ENCODE peak calls at places on chromosomes 4 and X, in eight cellular contexts. One of them, this sample, is unnamed.

GRCh38 chr4:138448169-138448568 is 206.0 kb upstream of the SLC7A11 start:
- DNase-seq in prostate gland: no peak
- DNase-seq in sigmoid colon: no peak
- DNase-seq in stomach: no peak
- DNase-seq in ovary: no peak
- DNase-seq in right lobe of liver: no peak
- DNase-seq in IMR-90: no peak
- DNase-seq in upper lobe of left lung: no peak
- DNase-seq in this sample: no peak

GRCh38 chr4:148017801-148018200 is 285.9 kb downstream of the ARHGAP10 start:
- DNase-seq in prostate gland: peak; percentile 72
- DNase-seq in sigmoid colon: no peak
- DNase-seq in stomach: no peak
- DNase-seq in ovary: no peak
- DNase-seq in right lobe of liver: no peak
- DNase-seq in IMR-90: no peak
- DNase-seq in upper lobe of left lung: no peak
- DNase-seq in this sample: no peak

GRCh38 chr4:995311-996026 is 2.3 kb upstream of the SLC26A1 start:
- DNase-seq in prostate gland: no peak
- DNase-seq in sigmoid colon: no peak
- DNase-seq in stomach: no peak
- DNase-seq in ovary: no peak
- DNase-seq in right lobe of liver: no peak
- DNase-seq in IMR-90: no peak
- DNase-seq in upper lobe of left lung: no peak
- DNase-seq in this sample: no peak

GRCh38 chr4:31585503-31585902 is 865.3 kb downstream of the PCDH7 start:
- DNase-seq in prostate gland: no peak
- DNase-seq in sigmoid colon: no peak
- DNase-seq in stomach: no peak
- DNase-seq in ovary: no peak
- DNase-seq in right lobe of liver: no peak
- DNase-seq in IMR-90: no peak
- DNase-seq in upper lobe of left lung: no peak
- DNase-seq in this sample: no peak

GRCh38 chr4:15479089-15479912 is 9.6 kb downstream of the CC2D2A start:
- DNase-seq in prostate gland: peak; percentile 39
- DNase-seq in sigmoid colon: peak; percentile 78
- DNase-seq in stomach: peak; percentile 31
- DNase-seq in ovary: peak; percentile 59
- DNase-seq in right lobe of liver: peak; percentile 57
- DNase-seq in IMR-90: peak; percentile 89
- DNase-seq in upper lobe of left lung: peak; percentile 38
- DNase-seq in this sample: peak; percentile 31

GRCh38 chrX:68717663-68718442 is 70.4 kb downstream of the STARD8 start:
- DNase-seq in prostate gland: no peak
- DNase-seq in sigmoid colon: peak; percentile 55
- DNase-seq in stomach: peak; percentile 13
- DNase-seq in ovary: no peak
- DNase-seq in right lobe of liver: peak; percentile 43
- DNase-seq in IMR-90: no peak
- DNase-seq in upper lobe of left lung: no peak
- DNase-seq in this sample: no peak

GRCh38 chrX:48488034-48488433 is 12.0 kb downstream of the FTSJ1 start:
- DNase-seq in prostate gland: no peak
- DNase-seq in sigmoid colon: no peak
- DNase-seq in stomach: no peak
- DNase-seq in ovary: no peak
- DNase-seq in right lobe of liver: peak; percentile 18
- DNase-seq in IMR-90: no peak
- DNase-seq in upper lobe of left lung: no peak
- DNase-seq in this sample: no peak

GRCh38 chr4:97432551-97432950 is 710.7 kb downstream of the STPG2 start:
- DNase-seq in prostate gland: no peak
- DNase-seq in sigmoid colon: no peak
- DNase-seq in stomach: no peak
- DNase-seq in ovary: no peak
- DNase-seq in right lobe of liver: no peak
- DNase-seq in IMR-90: no peak
- DNase-seq in upper lobe of left lung: no peak
- DNase-seq in this sample: no peak

GRCh38 chr4:182578402-182578801 is 335.2 kb downstream of the TENM3 start:
- DNase-seq in prostate gland: no peak
- DNase-seq in sigmoid colon: no peak
- DNase-seq in stomach: no peak
- DNase-seq in ovary: no peak
- DNase-seq in right lobe of liver: no peak
- DNase-seq in IMR-90: peak; percentile 91
- DNase-seq in upper lobe of left lung: peak; percentile 47
- DNase-seq in this sample: no peak

GRCh38 chr4:1293981-1294380 is 4.3 kb downstream of the MAEA start:
- DNase-seq in prostate gland: no peak
- DNase-seq in sigmoid colon: peak; percentile 41
- DNase-seq in stomach: peak; percentile 71
- DNase-seq in ovary: no peak
- DNase-seq in right lobe of liver: no peak
- DNase-seq in IMR-90: no peak
- DNase-seq in upper lobe of left lung: peak; percentile 17
- DNase-seq in this sample: no peak

GRCh38 chrX:26845051-26845450 is 618.1 kb downstream of the PPP4R3C start:
- DNase-seq in prostate gland: no peak
- DNase-seq in sigmoid colon: no peak
- DNase-seq in stomach: no peak
- DNase-seq in ovary: no peak
- DNase-seq in right lobe of liver: no peak
- DNase-seq in IMR-90: no peak
- DNase-seq in upper lobe of left lung: no peak
- DNase-seq in this sample: no peak

GRCh38 chr4:151784676-151785075 is 23.9 kb upstream of the GATB start:
- DNase-seq in prostate gland: no peak
- DNase-seq in sigmoid colon: no peak
- DNase-seq in stomach: no peak
- DNase-seq in ovary: no peak
- DNase-seq in right lobe of liver: no peak
- DNase-seq in IMR-90: no peak
- DNase-seq in upper lobe of left lung: no peak
- DNase-seq in this sample: no peak

GRCh38 chr4:128315756-128316520 is 28.3 kb upstream of the PGRMC2 start:
- DNase-seq in prostate gland: no peak
- DNase-seq in sigmoid colon: no peak
- DNase-seq in stomach: no peak
- DNase-seq in ovary: no peak
- DNase-seq in right lobe of liver: no peak
- DNase-seq in IMR-90: no peak
- DNase-seq in upper lobe of left lung: no peak
- DNase-seq in this sample: no peak

GRCh38 chrX:51395807-51396728 is 63.4 kb downstream of the NUDT10 start:
- DNase-seq in prostate gland: peak; percentile 4
- DNase-seq in sigmoid colon: peak; percentile 62
- DNase-seq in stomach: no peak
- DNase-seq in ovary: peak; percentile 55
- DNase-seq in right lobe of liver: peak; percentile 47
- DNase-seq in IMR-90: no peak
- DNase-seq in upper lobe of left lung: peak; percentile 24
- DNase-seq in this sample: no peak

GRCh38 chr4:96473246-96473645 is 633.4 kb downstream of the PDHA2 start:
- DNase-seq in prostate gland: no peak
- DNase-seq in sigmoid colon: no peak
- DNase-seq in stomach: no peak
- DNase-seq in ovary: no peak
- DNase-seq in right lobe of liver: no peak
- DNase-seq in IMR-90: no peak
- DNase-seq in upper lobe of left lung: no peak
- DNase-seq in this sample: no peak

GRCh38 chr4:83223781-83224180 is 60.8 kb downstream of the COQ2 start:
- DNase-seq in prostate gland: no peak
- DNase-seq in sigmoid colon: no peak
- DNase-seq in stomach: no peak
- DNase-seq in ovary: no peak
- DNase-seq in right lobe of liver: no peak
- DNase-seq in IMR-90: no peak
- DNase-seq in upper lobe of left lung: no peak
- DNase-seq in this sample: no peak
- TF ChIP-seq POLR2A in prostate gland: no peak
- TF ChIP-seq POLR2A in sigmoid colon: no peak
- TF ChIP-seq POLR2A in stomach: no peak
- TF ChIP-seq POLR2A in ovary: no peak
- TF ChIP-seq POLR2A in right lobe of liver: no peak
- TF ChIP-seq POLR2A in IMR-90: no peak
- TF ChIP-seq POLR2A in upper lobe of left lung: no peak
- TF ChIP-seq POLR2A in this sample: no peak

GRCh38 chr4:73715659-73716058 is 24.7 kb upstream of the CXCL8 start:
- DNase-seq in prostate gland: no peak
- DNase-seq in sigmoid colon: no peak
- DNase-seq in stomach: no peak
- DNase-seq in ovary: no peak
- DNase-seq in right lobe of liver: no peak
- DNase-seq in IMR-90: no peak
- DNase-seq in upper lobe of left lung: no peak
- DNase-seq in this sample: no peak

GRCh38 chr4:73713650-73714049 is 26.7 kb upstream of the CXCL8 start:
- DNase-seq in prostate gland: no peak
- DNase-seq in sigmoid colon: no peak
- DNase-seq in stomach: no peak
- DNase-seq in ovary: no peak
- DNase-seq in right lobe of liver: no peak
- DNase-seq in IMR-90: no peak
- DNase-seq in upper lobe of left lung: no peak
- DNase-seq in this sample: no peak

GRCh38 chr4:73714647-73715046 is 25.7 kb upstream of the CXCL8 start:
- DNase-seq in prostate gland: no peak
- DNase-seq in sigmoid colon: no peak
- DNase-seq in stomach: no peak
- DNase-seq in ovary: no peak
- DNase-seq in right lobe of liver: no peak
- DNase-seq in IMR-90: no peak
- DNase-seq in upper lobe of left lung: no peak
- DNase-seq in this sample: no peak

GRCh38 chr4:73709461-73710033 is 30.8 kb upstream of the CXCL8 start:
- DNase-seq in prostate gland: no peak
- DNase-seq in sigmoid colon: no peak
- DNase-seq in stomach: no peak
- DNase-seq in ovary: no peak
- DNase-seq in right lobe of liver: no peak
- DNase-seq in IMR-90: no peak
- DNase-seq in upper lobe of left lung: no peak
- DNase-seq in this sample: no peak

DNA sequence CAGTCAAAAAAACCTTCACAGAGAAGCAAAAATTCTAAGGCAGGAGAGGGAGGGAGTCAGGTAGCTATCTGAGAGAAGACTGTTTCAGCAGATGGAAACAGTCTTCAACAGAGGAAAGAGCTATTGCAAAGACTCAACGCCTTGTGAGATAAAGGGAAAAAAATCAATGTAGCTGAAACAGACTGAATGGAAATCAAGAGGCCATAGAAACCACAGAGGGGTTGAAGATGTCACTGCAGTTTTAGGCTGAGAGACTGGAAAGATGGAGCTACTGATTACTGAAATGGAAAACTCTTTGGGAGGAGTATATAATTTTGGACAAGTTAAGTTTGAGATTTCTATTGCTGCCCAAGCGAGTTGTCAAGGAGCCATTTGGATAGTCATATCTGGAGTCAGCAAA is 28.4 kb upstream of the CXCL8 start:
- DNase-seq in prostate gland: no peak
- DNase-seq in sigmoid colon: no peak
- DNase-seq in stomach: no peak
- DNase-seq in ovary: no peak
- DNase-seq in right lobe of liver: no peak
- DNase-seq in IMR-90: no peak
- DNase-seq in upper lobe of left lung: no peak
- DNase-seq in this sample: no peak
- H3K27ac ChIP-seq in prostate gland: no peak overlapping the region
- H3K27ac ChIP-seq in sigmoid colon: no peak overlapping the region
- H3K27ac ChIP-seq in stomach: no peak overlapping the region
- H3K27ac ChIP-seq in ovary: no peak overlapping the region
- H3K27ac ChIP-seq in right lobe of liver: no peak overlapping the region
- H3K27ac ChIP-seq in IMR-90: no peak overlapping the region
- H3K27ac ChIP-seq in upper lobe of left lung: no peak overlapping the region
- H3K27ac ChIP-seq in this sample: no peak overlapping the region

GRCh38 chrX:40542208-40542607 is 38.6 kb upstream of the ATP6AP2 start:
- DNase-seq in prostate gland: no peak
- DNase-seq in sigmoid colon: no peak
- DNase-seq in stomach: no peak
- DNase-seq in ovary: no peak
- DNase-seq in right lobe of liver: no peak
- DNase-seq in IMR-90: no peak
- DNase-seq in upper lobe of left lung: no peak
- DNase-seq in this sample: no peak
- TF ChIP-seq CTCF in prostate gland: no peak
- TF ChIP-seq CTCF in sigmoid colon: no peak
- TF ChIP-seq CTCF in stomach: no peak
- TF ChIP-seq CTCF in ovary: no peak
- TF ChIP-seq CTCF in right lobe of liver: no peak
- TF ChIP-seq CTCF in IMR-90: no peak
- TF ChIP-seq CTCF in upper lobe of left lung: no peak
- TF ChIP-seq CTCF in this sample: no peak

GRCh38 chrX:17736478-17736855 is 826 bp upstream of the SCML1 start:
- DNase-seq in prostate gland: no peak
- DNase-seq in sigmoid colon: no peak
- DNase-seq in stomach: no peak
- DNase-seq in ovary: no peak
- DNase-seq in right lobe of liver: no peak
- DNase-seq in IMR-90: no peak
- DNase-seq in upper lobe of left lung: no peak
- DNase-seq in this sample: no peak

GRCh38 chrX:17738737-17739535 is 1.6 kb downstream of the SCML1 start:
- DNase-seq in prostate gland: no peak
- DNase-seq in sigmoid colon: no peak
- DNase-seq in stomach: no peak
- DNase-seq in ovary: no peak
- DNase-seq in right lobe of liver: no peak
- DNase-seq in IMR-90: no peak
- DNase-seq in upper lobe of left lung: no peak
- DNase-seq in this sample: no peak

GRCh38 chrX:17738002-17738713 is 865 bp downstream of the SCML1 start:
- DNase-seq in prostate gland: peak; percentile 25
- DNase-seq in sigmoid colon: peak; percentile 79
- DNase-seq in stomach: peak; percentile 35
- DNase-seq in ovary: peak; percentile 43
- DNase-seq in right lobe of liver: peak; percentile 63
- DNase-seq in IMR-90: peak; percentile 24
- DNase-seq in upper lobe of left lung: peak; percentile 54
- DNase-seq in this sample: peak; percentile 44

GRCh38 chrX:17736856-17737706 is at the start of gene SCML1:
- DNase-seq in prostate gland: peak; percentile 97
- DNase-seq in sigmoid colon: peak; percentile 99
- DNase-seq in stomach: peak; percentile 97
- DNase-seq in ovary: peak; percentile 98
- DNase-seq in right lobe of liver: peak; percentile 98
- DNase-seq in IMR-90: peak; percentile 95
- DNase-seq in upper lobe of left lung: peak; percentile 96
- DNase-seq in this sample: peak; percentile 96

DNA sequence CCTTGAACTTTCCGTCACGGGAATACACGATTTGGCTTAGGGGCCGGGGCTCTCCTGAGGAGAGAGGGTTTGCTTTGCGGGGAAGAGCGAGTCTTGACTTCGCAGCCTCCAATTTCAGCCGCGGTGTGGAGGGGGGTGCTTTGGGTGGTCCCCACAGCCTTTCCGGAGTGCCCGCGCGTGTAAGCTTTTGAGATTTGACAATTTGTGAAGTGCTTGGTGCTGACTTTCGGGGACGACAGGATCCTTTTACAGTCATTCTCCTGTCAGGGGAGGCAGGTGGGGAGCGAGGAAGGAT is 361 bp downstream of the SCML1 start:
- DNase-seq in prostate gland: no peak
- DNase-seq in sigmoid colon: no peak
- DNase-seq in stomach: no peak
- DNase-seq in ovary: no peak
- DNase-seq in right lobe of liver: no peak
- DNase-seq in IMR-90: no peak
- DNase-seq in upper lobe of left lung: no peak
- DNase-seq in this sample: no peak
- TF ChIP-seq POLR2A in prostate gland: no peak
- TF ChIP-seq POLR2A in sigmoid colon: no peak
- TF ChIP-seq POLR2A in stomach: no peak
- TF ChIP-seq POLR2A in ovary: no peak
- TF ChIP-seq POLR2A in right lobe of liver: peak; percentile 26
- TF ChIP-seq POLR2A in IMR-90: no peak
- TF ChIP-seq POLR2A in upper lobe of left lung: no peak
- TF ChIP-seq POLR2A in this sample: no peak

This sample was measured in gastrocnemius medialis.